ENCODE peak calls at places on chromosome 11, in five cellular contexts. H is bronchial epithelial cell, U is tibial nerve, R is lower lobe of right lung, X is B cell. O is an unnamed sample.
A peak's percentile ranks its signal among the peaks of the same experiment; 100 is the strongest.

GRCh38 chr11:2578006-2578933 is 121.5 kb downstream of the KCNQ1OT1 start:
- DNase-seq in H (no peak), U (no peak), R (peak; percentile 42), X (no peak), O (no peak)

GRCh38 chr11:57321996-57322880 is 2.5 kb downstream of the TNKS1BP1 start:
- DNase-seq in H (peak; percentile 95), U (peak; percentile 91), R (peak; percentile 92), X (no peak), O (peak; percentile 69)

GRCh38 chr11:102614485-102614884 is 10.6 kb downstream of the MMP20 start:
- DNase-seq in H (no peak), U (no peak), R (no peak), X (no peak), O (no peak)

GRCh38 chr11:72752088-72752914 is at the start of gene ARAP1:
- DNase-seq in H (peak; percentile 68), U (peak; percentile 46), R (peak; percentile 85), X (peak; percentile 86), O (peak; percentile 52)

GRCh38 chr11:96014234-96014633 is 90.3 kb upstream of the MTMR2 start:
- DNase-seq in H (peak; percentile 59), U (no peak), R (no peak), X (no peak), O (no peak)

GRCh38 chr11:10293423-10294288 is at the start of gene SBF2:
- DNase-seq in H (peak; percentile 85), U (peak; percentile 76), R (peak; percentile 89), X (peak; percentile 90), O (peak; percentile 69)

GRCh38 chr11:77418981-77419592 is 54.8 kb downstream of the PAK1 start:
- DNase-seq in H (no peak), U (no peak), R (no peak), X (no peak), O (no peak)

GRCh38 chr11:16920559-16920958 is 93.7 kb downstream of the PLEKHA7 start:
- DNase-seq in H (no peak), U (no peak), R (no peak), X (no peak), O (no peak)

GRCh38 chr11:95108159-95108611 is 18.5 kb downstream of the ENDOD1 start:
- DNase-seq in H (peak; percentile 86), U (peak; percentile 23), R (no peak), X (peak; percentile 37), O (no peak)

GRCh38 chr11:59172345-59173079 is 580 bp downstream of the DTX4 start:
- DNase-seq in H (no peak), U (no peak), R (peak; percentile 58), X (peak; percentile 75), O (no peak)

GRCh38 chr11:67302571-67303131 is 679 bp upstream of the SSH3 start:
- DNase-seq in H (peak; percentile 40), U (no peak), R (peak; percentile 85), X (no peak), O (no peak)

GRCh38 chr11:70655816-70656215 is 257.5 kb downstream of the CTTN start:
- DNase-seq in H (no peak), U (no peak), R (no peak), X (no peak), O (no peak)

DNA sequence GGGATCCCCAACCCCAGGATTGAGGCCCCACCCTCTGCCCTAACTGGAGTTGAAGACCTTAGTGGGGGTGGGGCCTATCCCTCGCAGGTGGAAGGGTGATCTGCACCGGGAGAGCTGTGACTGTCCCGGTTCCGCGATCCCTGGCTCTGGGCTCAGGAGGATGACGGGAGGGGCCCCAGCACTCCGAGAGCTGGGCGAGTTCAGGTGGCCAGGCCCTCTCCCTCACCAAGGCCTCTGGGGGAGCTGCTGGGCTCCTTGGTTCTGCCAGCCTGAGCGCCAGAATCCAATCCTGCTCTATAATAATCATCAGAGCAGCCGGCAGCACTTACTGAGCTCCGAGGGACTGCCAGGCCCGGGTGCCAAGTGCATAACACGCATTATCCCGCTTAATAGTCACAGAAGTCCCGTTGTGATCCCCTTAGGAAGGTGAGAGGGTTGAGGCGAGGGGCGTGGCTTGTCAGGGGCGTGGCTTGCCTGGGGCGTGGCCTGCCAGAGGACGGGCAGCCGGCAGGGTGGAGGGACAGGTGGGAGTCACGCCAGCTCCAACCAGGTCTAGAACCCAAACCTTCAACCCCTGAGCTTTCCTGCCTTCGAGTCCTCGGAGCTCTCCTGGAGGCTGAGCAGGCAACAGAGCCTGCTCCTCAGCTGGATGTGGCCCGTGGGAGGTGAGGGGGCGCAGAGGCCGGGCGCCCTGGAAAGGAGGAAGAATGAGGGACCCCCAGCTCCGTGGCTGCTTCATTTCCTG is 7.2 kb upstream of the SYT7 start:
- DNase-seq in H (peak; percentile 38), U (peak; percentile 16), R (peak; percentile 72), X (peak; percentile 72), O (no peak)
- TF ChIP-seq CTCF in H (peak; percentile 46), U (no peak), R (peak; percentile 29), X (peak; percentile 14), O (no peak)

GRCh38 chr11:8682219-8683114 is at the start of the genes RPL27A and TRIM66:
- DNase-seq in H (peak; percentile 85), U (peak; percentile 98), R (peak; percentile 98), X (peak; percentile 99), O (peak; percentile 97)
- TF ChIP-seq CTCF in H (peak; percentile 15), U (peak; percentile 59), R (no peak), X (peak; percentile 18), O (no peak)

GRCh38 chr11:36053901-36054300 is 110.0 kb downstream of the LDLRAD3 start:
- DNase-seq in H (no peak), U (no peak), R (no peak), X (no peak), O (no peak)

GRCh38 chr11:36055356-36055755 is 111.5 kb downstream of the LDLRAD3 start:
- DNase-seq in H (no peak), U (no peak), R (no peak), X (no peak), O (no peak)

GRCh38 chr11:36057372-36058045 is 113.6 kb downstream of the LDLRAD3 start:
- DNase-seq in H (no peak), U (peak; percentile 70), R (no peak), X (no peak), O (no peak)

GRCh38 chr11:36054628-36055027 is 110.8 kb downstream of the LDLRAD3 start:
- DNase-seq in H (no peak), U (no peak), R (no peak), X (no peak), O (no peak)

DNA sequence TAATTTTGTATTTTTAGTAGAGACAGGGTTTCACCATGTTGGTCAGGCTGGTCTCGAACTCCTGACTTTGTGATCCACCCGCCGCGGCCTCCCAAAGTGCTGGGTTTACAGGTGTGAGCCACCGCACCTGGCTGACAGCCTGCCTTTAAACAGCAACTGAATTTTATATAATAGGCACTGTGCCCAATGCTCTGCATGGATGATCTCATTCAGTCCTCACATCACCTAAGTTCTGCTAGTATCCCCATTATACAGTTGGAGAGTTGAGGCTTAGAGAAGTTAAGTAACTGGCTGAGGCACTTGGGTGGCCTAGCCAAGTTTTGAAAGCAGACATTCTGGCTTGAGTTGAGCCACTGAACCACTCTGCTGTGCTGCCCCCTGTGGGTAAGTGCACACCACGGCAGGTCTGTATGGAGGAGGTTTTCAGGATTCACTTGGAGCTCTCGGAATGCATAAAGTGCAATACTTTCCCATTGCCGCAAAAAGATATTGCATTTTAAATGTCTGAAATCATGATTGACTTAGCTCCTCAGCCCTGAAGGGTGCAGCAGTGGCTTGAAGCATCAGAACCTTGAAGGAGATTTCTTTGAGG is 112.4 kb downstream of the LDLRAD3 start:
- DNase-seq in H (peak; percentile 29), U (no peak), R (no peak), X (no peak), O (no peak)
- TF ChIP-seq CTCF in H (peak; percentile 73), U (peak; percentile 12), R (peak; percentile 44), X (no peak), O (no peak)

GRCh38 chr11:22441831-22442230 is 103.7 kb downstream of the SLC17A6 start:
- DNase-seq in H (no peak), U (no peak), R (no peak), X (no peak), O (no peak)
- TF ChIP-seq CTCF in H (no peak), U (no peak), R (no peak), X (no peak), O (no peak)

GRCh38 chr11:65112226-65112550 is 516 bp downstream of the TM7SF2 start:
- DNase-seq in H (no peak), U (no peak), R (no peak), X (no peak), O (no peak)
- TF ChIP-seq CTCF in H (no peak), U (no peak), R (no peak), X (no peak), O (no peak)

GRCh38 chr11:65810046-65810868 is 23.4 kb downstream of the OVOL1 start:
- DNase-seq in H (no peak), U (no peak), R (peak; percentile 38), X (no peak), O (no peak)
- TF ChIP-seq CTCF in H (no peak), U (no peak), R (no peak), X (no peak), O (no peak)

DNA sequence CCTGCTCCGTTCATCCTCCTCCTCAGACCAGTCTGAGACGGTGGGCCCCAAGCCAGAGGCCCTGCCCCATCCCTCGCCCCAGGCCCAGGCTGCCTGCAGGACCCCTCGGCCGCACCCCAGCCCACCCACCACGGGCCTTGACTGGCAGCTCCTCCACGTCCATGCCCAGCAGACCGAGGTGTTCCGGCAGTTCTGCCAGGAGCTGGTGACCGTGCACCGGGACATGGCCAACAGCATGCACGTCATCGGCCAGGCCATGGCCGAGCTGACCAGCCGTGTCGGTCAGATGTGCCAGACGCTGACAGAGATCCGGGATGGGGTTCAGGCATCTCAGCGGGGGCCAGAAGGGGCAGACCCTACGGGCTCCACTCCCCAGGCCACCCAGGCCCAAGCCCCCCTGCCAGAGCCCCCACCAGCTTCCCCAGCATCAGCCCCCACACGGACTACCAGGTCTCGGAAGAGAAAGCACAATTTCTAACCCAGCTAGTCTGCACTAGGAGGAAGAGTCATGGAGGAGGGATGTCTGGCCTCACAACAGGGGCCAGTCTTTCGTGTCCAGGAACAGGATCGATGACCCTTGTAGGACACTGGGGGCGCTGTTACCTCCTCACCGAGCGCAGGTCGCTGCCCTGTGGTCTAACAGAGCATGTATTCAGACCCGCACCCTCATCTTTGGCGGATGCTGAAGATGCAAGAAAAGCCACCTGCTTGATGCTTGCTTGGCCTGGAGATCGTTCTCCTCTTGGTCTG is 66.3 kb downstream of the PRDM11 start:
- DNase-seq in H (no peak), U (no peak), R (no peak), X (no peak), O (no peak)
- TF ChIP-seq CTCF in H (no peak), U (no peak), R (no peak), X (no peak), O (no peak)

GRCh38 chr11:406796-407650 is 7.8 kb downstream of the SIGIRR start:
- DNase-seq in H (peak; percentile 73), U (peak; percentile 40), R (peak; percentile 92), X (peak; percentile 94), O (no peak)
- TF ChIP-seq CTCF in H (peak; percentile 30), U (no peak), R (no peak), X (no peak), O (no peak)